ENCODE peak calls at places on chromosome 19, in four cellular contexts. L is brain microvascular endothelial cell, D is OCI-LY7, W is lower lobe of right lung. S is an unnamed sample. For H3K36me3, the result is how much of the 10 kb centered on the place peaks cover.

GRCh38 chr19:28949027-28949426 is 263.9 kb downstream of the UQCRFS1 start:
- DNase-seq in L (no peak), W (no peak), D (no peak), S (no peak)

GRCh38 chr19:36209372-36209771 is 5.1 kb downstream of the ZNF565 start:
- DNase-seq in D (no peak), W (no peak), L (no peak), S (no peak)

GRCh38 chr19:1896508-1896907 is 8.7 kb upstream of the ADAT3 start:
- DNase-seq in D (no peak), W (peak), L (no peak), S (no peak)

GRCh38 chr19:6616011-6616410 is 25.1 kb upstream of the CD70 start:
- DNase-seq in D (no peak), W (no peak), L (no peak), S (no peak)

GRCh38 chr19:29303035-29303706 is 90.2 kb upstream of the UQCRFS1 start:
- DNase-seq in D (no peak), W (no peak), L (no peak), S (no peak)

GRCh38 chr19:16449330-16449961 is 22.3 kb downstream of the EPS15L1 start:
- DNase-seq in W (no peak), D (peak), L (no peak), S (no peak)

GRCh38 chr19:18205180-18205915 is 1.5 kb upstream of the RAB3A start:
- DNase-seq in W (peak), D (peak), L (peak), S (peak)

GRCh38 chr19:3184847-3185481 is 766 bp upstream of the NCLN start:
- DNase-seq in W (peak), L (peak), D (peak), S (peak)

GRCh38 chr19:3319643-3320353 is 46.6 kb upstream of the NFIC start:
- DNase-seq in D (no peak), L (peak), W (no peak), S (no peak)

GRCh38 chr19:36041831-36042230 is 9.2 kb upstream of the CLIP3 start:
- DNase-seq in D (no peak), L (peak), W (no peak), S (peak)

GRCh38 chr19:2556221-2557092 is 80.5 kb downstream of the GADD45B start:
- DNase-seq in L (no peak), W (peak), D (no peak), S (no peak)

GRCh38 chr19:14434543-14435319 is 1.6 kb downstream of the PKN1 start:
- DNase-seq in W (peak), L (peak), D (no peak), S (peak)

GRCh38 chr19:39679791-39680168 is 24.1 kb downstream of the LGALS16 start:
- DNase-seq in W (no peak), D (no peak), L (no peak), S (no peak)

GRCh38 chr19:21750586-21751128 is 16.7 kb downstream of the ZNF100 start:
- DNase-seq in W (no peak), D (no peak), L (no peak), S (peak)

GRCh38 chr19:42198676-42199439 is 18.6 kb downstream of the DEDD2 start:
- DNase-seq in W (no peak), D (peak), L (no peak), S (no peak)

GRCh38 chr19:37983153-37983552 is 76.1 kb downstream of the SIPA1L3 start:
- DNase-seq in D (no peak), L (no peak), W (no peak), S (no peak)

GRCh38 chr19:15456871-15457700 is 7.3 kb downstream of the RASAL3 start:
- DNase-seq in D (peak), L (no peak), W (no peak), S (peak)

GRCh38 chr19:18481505-18482222 is 40.2 kb downstream of the ELL start:
- DNase-seq in L (no peak), D (no peak), W (no peak), S (no peak)

GRCh38 chr19:32317045-32317444 is 28.4 kb upstream of the ZNF507 start:
- DNase-seq in W (no peak), L (no peak), D (no peak), S (no peak)

GRCh38 chr19:757811-758668 is 7.1 kb downstream of the MISP start:
- DNase-seq in W (no peak), D (no peak), L (no peak), S (no peak)

GRCh38 chr19:29326849-29327840 is 114.2 kb upstream of the UQCRFS1 start:
- DNase-seq in D (peak), L (no peak), W (no peak), S (no peak)

GRCh38 chr19:32662186-32662585 is 12.8 kb downstream of the ANKRD27 start:
- DNase-seq in D (peak), L (peak), W (no peak), S (no peak)

GRCh38 chr19:7968796-7969559 is 25.5 kb upstream of the TIMM44 start:
- DNase-seq in L (no peak), W (no peak), D (no peak), S (no peak)

GRCh38 chr19:7968008-7968795 is 24.7 kb upstream of the TIMM44 start:
- DNase-seq in D (no peak), W (no peak), L (no peak), S (no peak)

GRCh38 chr19:7971553-7972520 is 28.4 kb upstream of the TIMM44 start:
- DNase-seq in L (no peak), W (peak), D (no peak), S (no peak)

GRCh38 chr19:7969560-7969949 is 26.1 kb upstream of the TIMM44 start:
- DNase-seq in D (no peak), W (no peak), L (no peak), S (no peak)

GRCh38 chr19:7970716-7971448 is 27.4 kb upstream of the TIMM44 start:
- DNase-seq in L (peak), W (peak), D (peak), S (no peak)
- H3K27ac ChIP-seq in L (no peak), W (no peak), D (no peak), S (no peak)

GRCh38 chr19:33811736-33812387 is 15.2 kb downstream of the KCTD15 start:
- DNase-seq in L (no peak), D (no peak), W (peak), S (no peak)

GRCh38 chr19:33810821-33811220 is 14.2 kb downstream of the KCTD15 start:
- DNase-seq in D (no peak), W (no peak), L (no peak), S (no peak)

GRCh38 chr19:33809960-33810359 is 13.3 kb downstream of the KCTD15 start:
- DNase-seq in W (no peak), L (no peak), D (no peak), S (no peak)

GRCh38 chr19:33812388-33813330 is 16.0 kb downstream of the KCTD15 start:
- DNase-seq in L (no peak), D (no peak), W (peak), S (no peak)

DNA sequence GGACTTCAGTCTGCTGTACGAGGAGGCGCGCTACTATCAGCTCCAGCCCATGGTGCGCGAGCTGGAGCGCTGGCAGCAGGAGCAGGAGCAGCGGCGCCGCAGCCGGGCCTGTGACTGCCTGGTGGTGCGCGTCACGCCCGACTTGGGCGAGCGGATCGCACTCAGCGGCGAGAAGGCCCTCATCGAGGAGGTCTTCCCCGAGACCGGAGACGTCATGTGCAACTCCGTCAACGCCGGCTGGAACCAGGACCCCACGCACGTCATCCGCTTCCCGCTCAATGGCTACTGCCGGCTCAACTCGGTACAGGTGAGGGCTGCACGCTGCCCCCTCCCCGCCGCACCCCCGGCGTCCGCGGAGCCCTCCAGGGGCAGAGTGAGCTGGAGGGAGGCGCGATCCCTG is 14.6 kb downstream of the KCTD15 start:
- DNase-seq in L (no peak), D (no peak), W (peak), S (no peak)
- H3K36me3 ChIP-seq in L (half or more), D (under half), W (under half), S (under half)

GRCh38 chr19:46373573-46374359 is 26.9 kb downstream of the PPP5C start:
- DNase-seq in D (no peak), W (peak), L (peak), S (no peak)
- H3K27ac ChIP-seq in D (no peak), W (peak), L (peak), S (no peak)

DNA sequence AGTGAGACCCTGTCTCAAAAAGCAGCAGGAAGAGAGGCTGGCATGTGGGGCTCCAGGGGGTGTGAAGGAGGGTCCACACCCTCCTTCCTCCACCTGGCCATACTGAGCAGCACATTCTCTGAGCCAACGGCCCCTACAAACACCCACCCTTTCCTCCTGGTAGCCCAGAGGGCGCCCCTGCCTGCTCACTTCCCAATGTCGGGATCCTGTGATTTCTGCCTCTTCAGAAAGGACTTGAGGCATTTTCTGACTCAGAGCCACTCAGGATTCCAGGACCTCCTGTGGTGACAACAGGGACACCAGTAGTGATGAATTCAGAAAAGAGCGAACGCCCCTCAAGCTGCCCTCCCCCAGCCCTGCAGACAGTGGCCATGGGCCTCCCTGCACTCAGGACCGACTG is 36.9 kb upstream of the LDLR start:
- DNase-seq in D (no peak), W (no peak), L (no peak), S (no peak)
- H3K36me3 ChIP-seq in D (half or more), W (under half), L (under half), S (under half)

DNA sequence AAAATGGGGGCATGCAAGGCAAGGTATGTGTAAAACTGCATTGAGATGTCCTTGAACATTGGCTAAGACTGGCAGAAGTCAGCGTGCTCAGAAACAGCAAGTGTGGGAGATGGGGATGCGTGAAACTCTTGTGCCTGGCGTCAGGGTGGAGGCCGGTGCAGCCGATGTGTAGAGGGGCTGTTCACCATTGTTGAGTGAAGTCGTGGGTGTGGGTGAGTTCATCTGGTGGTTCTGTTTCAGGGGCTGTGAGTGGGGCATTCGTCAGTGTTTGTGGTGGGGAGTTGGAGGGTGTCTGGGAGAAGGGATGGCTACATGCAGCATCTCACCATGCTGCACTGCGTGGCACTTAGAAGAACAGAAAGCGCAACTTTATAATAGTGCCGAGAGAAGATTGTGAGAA is 11.4 kb upstream of the MIA start:
- DNase-seq in W (no peak), L (no peak), D (no peak), S (no peak)
- H3K27ac ChIP-seq in W (no peak), L (no peak), D (no peak), S (no peak)

DNA sequence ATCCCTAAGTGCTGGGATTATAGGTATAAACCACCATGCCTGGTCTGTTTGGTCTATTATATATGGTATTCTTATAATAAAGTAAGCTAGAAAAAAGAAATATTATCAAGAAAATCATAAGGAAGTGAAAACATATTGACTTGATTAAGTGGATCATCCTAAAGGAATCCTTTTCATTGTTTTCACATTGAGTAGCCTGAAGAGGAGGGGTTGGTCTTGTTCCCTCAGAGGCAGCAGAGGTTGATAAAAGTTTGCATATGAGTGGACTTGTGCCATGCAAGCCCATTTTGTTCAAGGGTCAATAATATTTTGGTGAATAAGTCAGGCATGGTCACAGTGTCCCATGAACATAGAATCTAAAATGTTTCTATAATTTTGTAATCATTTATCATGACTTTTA is 52.7 kb downstream of the ZNF627 start:
- DNase-seq in W (no peak), L (no peak), D (no peak), S (no peak)
- H3K36me3 ChIP-seq in W (under half), L (under half), D (under half), S (under half)

S was measured in ovary.